ENCODE peak calls at places on chromosomes 5 and 9, in eight cellular contexts. L is GM06990; Z is NCI-H1105; T is spleen; P is EH; N is H7; A is stimulated activated CD4-positive, alpha-beta T cell treated with anti-CD3 and anti-CD28 coated beads, Interleukin-12 subunit alpha, Interleukin-12 subunit beta, amount 100 ng/mL, for 24 hours; B is fibroblast of the conjunctiva. R is an unnamed sample.

GRCh38 chr9:72552356-72552755 is 30.9 kb downstream of the TMC1 start:
- DNase-seq in B (no peak), L (no peak), N (no peak), Z (no peak), T (no peak), A (no peak), P (no peak), R (no peak)

GRCh38 chr5:149237662-149238061 is 34.0 kb upstream of the AFAP1L1 start:
- DNase-seq in Z (no peak), L (no peak), T (no peak), B (no peak), A (no peak), N (peak), P (no peak), R (no peak)

GRCh38 chr9:99778829-99779228 is 42.9 kb upstream of the NR4A3 start:
- DNase-seq in L (no peak), A (no peak), B (no peak), N (no peak), Z (no peak), P (no peak), T (no peak), R (no peak)

GRCh38 chr9:121823451-121824169 is 172.2 kb downstream of the DAB2IP start:
- DNase-seq in T (no peak), Z (no peak), B (no peak), N (no peak), P (no peak), A (no peak), L (no peak), R (no peak)

GRCh38 chr5:112289465-112289864 is 129.6 kb downstream of the EPB41L4A start:
- DNase-seq in Z (no peak), L (no peak), T (no peak), N (peak), A (no peak), B (no peak), P (no peak), R (no peak)

GRCh38 chr5:37495210-37495609 is 116.1 kb downstream of the WDR70 start:
- DNase-seq in B (no peak), P (peak), Z (no peak), A (no peak), L (no peak), N (no peak), T (no peak), R (peak)

GRCh38 chr9:28052104-28052503 is 478.8 kb upstream of the C9orf72 start:
- DNase-seq in N (no peak), A (no peak), Z (no peak), L (no peak), T (no peak), B (no peak), P (no peak), R (no peak)

GRCh38 chr9:35746583-35746982 is 2.4 kb downstream of the GBA2 start:
- DNase-seq in Z (no peak), B (no peak), T (no peak), L (no peak), P (peak), A (no peak), N (no peak), R (no peak)

GRCh38 chr9:109098960-109099308 is 20.8 kb downstream of the TMEM245 start:
- DNase-seq in B (no peak), L (no peak), T (no peak), P (no peak), Z (no peak), N (no peak), A (no peak), R (no peak)

GRCh38 chr5:141172381-141173204 is at the start of gene PCDHB7:
- DNase-seq in B (no peak), P (peak), N (peak), A (no peak), T (no peak), Z (no peak), L (no peak), R (no peak)

GRCh38 chr5:124592891-124593290 is 153.5 kb downstream of the ZNF608 start:
- DNase-seq in A (no peak), B (no peak), N (no peak), T (no peak), P (no peak), L (no peak), Z (no peak), R (no peak)

R was measured in brain microvascular endothelial cell.